ENCODE peak calls at places on chromosomes 6 and 20, in seven cellular contexts. R is GM23338, C is bronchial epithelial cell, K is tibial artery, D is suprapubic skin, F is endothelial cell of umbilical vein, P is testis. B is an unnamed sample.

GRCh38 chr6:106097368-106098231 is 11.5 kb downstream of the PRDM1 start:
- DNase-seq in R (no peak), C (peak; percentile 50), K (no peak), D (no peak), F (peak; percentile 65), P (peak; percentile 43), B (peak; percentile 86)

GRCh38 chr6:158630944-158631616 is 13.5 kb downstream of the DYNLT1 start:
- DNase-seq in R (no peak), C (peak; percentile 74), K (peak; percentile 98), D (no peak), F (peak; percentile 45), P (peak; percentile 81), B (peak; percentile 90)

GRCh38 chr6:105592329-105592728 is 189.4 kb upstream of the PREP start:
- DNase-seq in R (no peak), C (peak; percentile 91), K (no peak), D (no peak), F (no peak), P (no peak), B (no peak)

GRCh38 chr6:116511424-116512131 is at the start of gene CALHM5:
- DNase-seq in R (peak; percentile 85), C (peak; percentile 87), K (peak; percentile 74), D (no peak), F (peak; percentile 91), P (peak; percentile 66), B (no peak)

GRCh38 chr20:58980711-58981563 is at the start of gene NELFCD:
- DNase-seq in R (peak; percentile 92), C (peak; percentile 38), K (peak; percentile 91), D (peak; percentile 90), F (peak; percentile 79), P (peak; percentile 88), B (peak; percentile 94)

GRCh38 chr6:142218441-142218840 is 71.4 kb downstream of the VTA1 start:
- DNase-seq in R (no peak), C (no peak), K (no peak), D (no peak), F (no peak), P (no peak), B (no peak)

GRCh38 chr20:10467985-10468845 is 33.1 kb downstream of the SLX4IP start:
- DNase-seq in R (no peak), C (no peak), K (no peak), D (no peak), F (peak; percentile 89), P (no peak), B (no peak)

GRCh38 chr6:40049128-40049527 is 114.9 kb upstream of the MOCS1 start:
- DNase-seq in R (no peak), C (no peak), K (no peak), D (no peak), F (no peak), P (no peak), B (peak; percentile 68)

GRCh38 chr6:28353981-28354676 is 4.4 kb downstream of the ZKSCAN3 start:
- DNase-seq in R (no peak), C (peak; percentile 83), K (no peak), D (no peak), F (peak; percentile 86), P (no peak), B (peak; percentile 68)

GRCh38 chr6:12126051-12126450 is 113.9 kb downstream of the HIVEP1 start:
- DNase-seq in R (no peak), C (no peak), K (no peak), D (no peak), F (no peak), P (no peak), B (no peak)

GRCh38 chr6:10521104-10521808 is at the start of gene GCNT2:
- DNase-seq in R (peak; percentile 90), C (peak; percentile 90), K (no peak), D (no peak), F (peak; percentile 66), P (no peak), B (no peak)

GRCh38 chr6:53898026-53898795 is 103.4 kb downstream of the LRRC1 start:
- DNase-seq in R (no peak), C (no peak), K (no peak), D (no peak), F (peak; percentile 45), P (no peak), B (no peak)

GRCh38 chr6:40755046-40755681 is 168.0 kb upstream of the LRFN2 start:
- DNase-seq in R (peak; percentile 51), C (peak; percentile 18), K (no peak), D (no peak), F (no peak), P (no peak), B (no peak)

GRCh38 chr20:39491711-39492110 is 529.6 kb downstream of the DHX35 start:
- DNase-seq in R (no peak), C (no peak), K (no peak), D (no peak), F (no peak), P (no peak), B (peak; percentile 42)

GRCh38 chr6:36745836-36746235 is 48.2 kb downstream of the RAB44 start:
- DNase-seq in R (no peak), C (peak; percentile 54), K (no peak), D (peak; percentile 67), F (no peak), P (no peak), B (no peak)

DNA sequence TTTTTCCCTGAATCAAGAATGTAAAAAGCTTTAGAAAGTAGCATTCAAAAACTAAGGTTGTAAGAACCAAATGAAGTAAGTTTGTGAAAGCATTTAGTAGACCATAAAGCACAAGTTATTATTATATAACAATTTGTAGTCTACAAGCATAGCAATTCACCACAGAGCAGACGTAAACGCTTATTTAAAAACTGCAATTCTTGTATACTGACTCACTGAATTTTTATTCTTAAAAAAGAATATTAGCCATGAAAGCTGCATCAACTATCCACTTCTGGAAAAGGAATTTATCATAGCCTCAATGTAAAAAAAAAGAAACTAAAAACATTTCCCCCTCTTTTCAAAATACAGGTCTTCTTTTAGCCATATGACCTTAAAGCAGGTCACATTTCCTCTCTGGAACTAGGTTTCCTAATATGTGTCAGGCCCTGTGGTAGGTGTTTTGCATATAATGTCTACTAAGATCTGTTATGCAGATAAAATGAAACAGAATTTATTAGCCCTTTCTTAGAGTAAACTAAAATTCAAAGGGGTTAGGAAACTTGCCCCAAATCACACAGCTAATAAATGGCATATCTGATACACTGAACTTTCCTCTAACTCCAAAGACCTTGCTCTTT is 2.1 kb downstream of the MAP3K7 start:
- DNase-seq in R (no peak), C (no peak), K (no peak), D (no peak), F (no peak), P (no peak), B (no peak)
- H3K4me3 ChIP-seq in R (peak overlapping the region; percentile 90), C (no peak overlapping the region), K (no peak overlapping the region), D (peak overlapping the region; percentile 100), F (no peak overlapping the region), P (no peak overlapping the region), B (no peak overlapping the region)

DNA sequence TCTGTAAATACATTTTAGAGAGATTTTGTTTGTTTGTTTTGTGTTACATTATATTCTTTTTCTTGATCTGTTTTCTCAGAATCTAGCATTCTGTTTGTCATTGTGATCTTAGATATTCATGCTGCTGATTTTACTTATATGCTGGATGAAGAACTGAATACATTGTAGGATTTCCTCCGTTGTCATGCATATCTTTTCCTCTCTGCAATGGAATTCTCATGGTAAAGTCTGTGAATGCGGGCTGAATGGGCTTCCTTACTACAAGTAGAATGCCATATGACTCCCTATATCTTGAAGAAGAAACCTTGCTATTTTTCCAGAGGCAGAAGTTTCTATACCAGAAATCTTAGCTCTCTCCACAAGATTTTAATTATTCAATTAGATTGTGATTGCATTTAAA is 2.4 kb upstream of the DEFB114 start:
- DNase-seq in R (peak; percentile 81), C (no peak), K (no peak), D (no peak), F (no peak), P (no peak), B (no peak)
- H3K4me3 ChIP-seq in R (peak overlapping the region; percentile 30), C (no peak overlapping the region), K (no peak overlapping the region), D (no peak overlapping the region), F (no peak overlapping the region), P (no peak overlapping the region), B (no peak overlapping the region)

DNA sequence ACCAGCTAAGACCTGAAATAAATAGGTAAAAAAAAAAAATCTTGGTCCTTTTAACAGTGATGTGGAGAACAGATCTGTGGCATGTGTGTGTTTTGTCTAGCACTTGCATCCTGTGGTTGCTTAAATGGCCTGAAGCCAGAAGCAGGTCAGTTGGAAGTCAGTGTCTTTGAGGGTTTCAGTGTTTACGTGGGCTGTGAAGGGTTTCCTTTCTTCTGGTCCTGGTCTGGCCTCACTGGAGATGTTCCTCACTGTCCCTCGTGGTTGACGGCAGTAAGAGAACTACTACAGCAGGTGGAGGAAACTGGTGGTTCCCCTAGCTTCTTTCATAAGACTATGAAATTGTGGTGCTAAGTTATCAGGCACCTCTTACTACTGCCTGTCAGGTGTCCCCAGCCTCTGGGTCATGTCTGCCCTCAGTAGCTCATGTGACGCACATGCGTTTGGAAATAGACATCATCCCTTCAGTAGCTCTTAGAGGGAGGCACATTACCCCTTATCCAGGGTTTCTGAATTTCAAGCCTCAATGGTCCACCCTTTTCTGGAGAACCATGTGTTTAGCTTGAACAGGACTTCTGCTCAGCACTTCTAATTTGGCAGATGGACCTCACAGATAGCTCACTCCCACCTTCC is 59.4 kb upstream of the SCP2D1 start:
- DNase-seq in R (no peak), C (no peak), K (no peak), D (no peak), F (no peak), P (no peak), B (peak; percentile 80)
- H3K4me3 ChIP-seq in R (no peak overlapping the region), C (no peak overlapping the region), K (no peak overlapping the region), D (no peak overlapping the region), F (no peak overlapping the region), P (no peak overlapping the region), B (no peak overlapping the region)

GRCh38 chr20:64058536-64058935 is 4.5 kb upstream of the TCEA2 start:
- DNase-seq in R (no peak), C (peak; percentile 51), K (no peak), D (no peak), F (no peak), P (no peak), B (no peak)

GRCh38 chr20:64056639-64056888 is 6.4 kb upstream of the TCEA2 start:
- DNase-seq in R (no peak), C (no peak), K (no peak), D (no peak), F (peak; percentile 32), P (no peak), B (no peak)

GRCh38 chr20:64055893-64056638 is 6.6 kb upstream of the SOX18 start:
- DNase-seq in R (peak; percentile 26), C (no peak), K (no peak), D (no peak), F (peak; percentile 84), P (peak; percentile 48), B (no peak)

GRCh38 chr20:64057628-64058498 is 5.1 kb upstream of the TCEA2 start:
- DNase-seq in R (peak; percentile 92), C (peak; percentile 38), K (no peak), D (no peak), F (peak; percentile 79), P (peak; percentile 79), B (no peak)

DNA sequence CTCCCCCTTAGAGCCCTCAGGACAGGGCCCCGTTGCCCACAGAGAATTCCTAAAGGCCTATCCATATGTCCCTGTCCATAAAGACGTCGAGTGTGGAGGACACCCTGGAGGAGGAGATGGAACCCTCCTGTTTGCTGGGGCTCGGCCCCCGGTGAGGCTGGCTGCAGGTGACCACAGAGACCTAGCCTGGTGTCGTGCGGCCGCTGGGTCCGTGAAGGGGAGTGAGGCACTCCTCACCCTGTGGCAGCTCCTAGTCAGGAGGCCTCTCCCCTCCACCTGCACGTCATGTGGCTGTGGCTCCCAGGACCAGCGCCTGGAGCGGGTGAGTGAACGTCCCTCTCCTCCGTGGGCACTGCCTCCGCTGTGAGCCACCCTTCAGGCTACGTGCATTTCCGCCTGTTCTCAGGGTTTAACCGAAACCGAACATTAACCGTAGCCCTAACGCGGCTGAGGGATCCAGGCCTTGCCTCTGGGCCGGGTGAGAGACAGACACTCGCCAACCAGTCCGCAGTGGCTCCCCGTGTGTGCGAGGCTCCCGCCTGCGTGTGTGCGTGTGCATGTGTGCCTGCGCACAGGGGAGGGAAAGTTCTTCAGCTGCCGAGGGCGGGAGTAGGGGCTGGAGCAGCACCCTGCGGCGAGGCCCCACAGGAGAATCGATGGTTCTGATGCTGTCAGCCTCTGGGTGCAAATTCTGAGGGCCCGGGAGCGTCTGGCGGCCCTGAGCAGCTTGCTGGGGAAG is 5.9 kb upstream of the TCEA2 start:
- DNase-seq in R (peak; percentile 41), C (no peak), K (no peak), D (no peak), F (peak; percentile 60), P (no peak), B (no peak)
- H3K4me3 ChIP-seq in R (peak overlapping the region; percentile 35), C (no peak overlapping the region), K (no peak overlapping the region), D (no peak overlapping the region), F (no peak overlapping the region), P (no peak overlapping the region), B (peak overlapping the region; percentile 45)

B was measured in esophagus muscularis mucosa.